ENCODE peak calls at places on chromosomes 11 and 22, in seven cellular contexts. P is pancreas, C is astrocyte of the spinal cord, N is uterus, I is GM06990, Q is HL-60, B is cardiac fibroblast. K is an unnamed sample.

GRCh38 chr11:67280341-67280790 is 8.7 kb upstream of the ANKRD13D start:
- DNase-seq in P (no peak), C (no peak), N (no peak), I (peak; percentile 7), Q (no peak), B (no peak), K (peak; percentile 26)

GRCh38 chr11:75200051-75200450 is 40.5 kb upstream of the TPBGL start:
- DNase-seq in P (no peak), C (no peak), N (no peak), I (no peak), Q (no peak), B (peak; percentile 43), K (no peak)

GRCh38 chr11:15730617-15731385 is 616.1 kb downstream of the INSC start:
- DNase-seq in P (no peak), C (no peak), N (no peak), I (no peak), Q (no peak), B (no peak), K (no peak)

GRCh38 chr11:38305682-38306081 is 1707.6 kb upstream of the RAG2 start:
- DNase-seq in P (no peak), C (peak; percentile 75), N (no peak), I (no peak), Q (no peak), B (peak; percentile 83), K (no peak)

GRCh38 chr22:21013742-21014201 is 1.2 kb upstream of the P2RX6 start:
- DNase-seq in P (no peak), C (no peak), N (no peak), I (no peak), Q (no peak), B (no peak), K (no peak)

GRCh38 chr22:23214398-23214797 is 34.1 kb downstream of the BCR start:
- DNase-seq in P (no peak), C (no peak), N (no peak), I (no peak), Q (no peak), B (no peak), K (peak; percentile 51)

GRCh38 chr22:39367040-39367439 is 17.2 kb downstream of the SYNGR1 start:
- DNase-seq in P (no peak), C (no peak), N (no peak), I (no peak), Q (no peak), B (no peak), K (no peak)

GRCh38 chr11:7572001-7572712 is 58.4 kb downstream of the PPFIBP2 start:
- DNase-seq in P (no peak), C (no peak), N (no peak), I (no peak), Q (no peak), B (no peak), K (no peak)

GRCh38 chr22:19970479-19971275 is 29.1 kb upstream of the TXNRD2 start:
- DNase-seq in P (peak; percentile 38), C (peak; percentile 58), N (peak; percentile 52), I (peak; percentile 80), Q (no peak), B (peak; percentile 72), K (no peak)

GRCh38 chr22:29030618-29031235 is 30.9 kb downstream of the C22orf31 start:
- DNase-seq in P (peak; percentile 91), C (peak; percentile 96), N (peak; percentile 88), I (no peak), Q (no peak), B (peak; percentile 82), K (peak; percentile 94)

GRCh38 chr11:19116315-19116970 is 525 bp upstream of the ZDHHC13 start:
- DNase-seq in P (no peak), C (no peak), N (no peak), I (peak; percentile 37), Q (no peak), B (no peak), K (no peak)

GRCh38 chr11:765025-765801 is 12.1 kb downstream of the GATD1 start:
- DNase-seq in P (no peak), C (peak; percentile 41), N (no peak), I (no peak), Q (peak; percentile 70), B (peak; percentile 59), K (peak; percentile 84)

GRCh38 chr11:18367431-18367830 is 26.9 kb upstream of the LDHA start:
- DNase-seq in P (no peak), C (no peak), N (no peak), I (no peak), Q (no peak), B (peak; percentile 28), K (no peak)

GRCh38 chr11:6611092-6612007 is 666 bp downstream of the TAF10 start:
- DNase-seq in P (peak; percentile 47), C (peak; percentile 19), N (peak; percentile 65), I (peak; percentile 54), Q (no peak), B (peak; percentile 33), K (peak; percentile 91)

GRCh38 chr11:33044281-33044680 is 4.9 kb downstream of the TCP11L1 start:
- DNase-seq in P (no peak), C (peak; percentile 69), N (no peak), I (no peak), Q (no peak), B (no peak), K (no peak)

GRCh38 chr11:8382436-8383053 is 118.9 kb upstream of the LMO1 start:
- DNase-seq in P (no peak), C (peak; percentile 65), N (no peak), I (no peak), Q (no peak), B (peak; percentile 13), K (no peak)

GRCh38 chr22:50256936-50257440 is 4.5 kb downstream of the MAPK12 start:
- DNase-seq in P (no peak), C (no peak), N (no peak), I (no peak), Q (no peak), B (no peak), K (no peak)

GRCh38 chr11:117883063-117883462 is 6.6 kb upstream of the FXYD6 start:
- DNase-seq in P (no peak), C (no peak), N (no peak), I (no peak), Q (no peak), B (no peak), K (no peak)

GRCh38 chr11:68816917-68817419 is 24.7 kb downstream of the CPT1A start:
- DNase-seq in P (no peak), C (no peak), N (no peak), I (no peak), Q (no peak), B (no peak), K (no peak)

GRCh38 chr11:76773921-76774361 is 9.2 kb upstream of the TSKU start:
- DNase-seq in P (no peak), C (no peak), N (peak; percentile 68), I (no peak), Q (no peak), B (no peak), K (no peak)

GRCh38 chr11:86577663-86578636 is 94.5 kb downstream of the ME3 start:
- DNase-seq in P (no peak), C (peak; percentile 95), N (peak; percentile 87), I (no peak), Q (no peak), B (peak; percentile 93), K (peak; percentile 87)

GRCh38 chr22:35712672-35713071 is 5.0 kb upstream of the APOL5 start:
- DNase-seq in P (no peak), C (no peak), N (no peak), I (no peak), Q (no peak), B (no peak), K (no peak)

GRCh38 chr11:102853956-102854355 is 10.5 kb upstream of the MMP3 start:
- DNase-seq in P (no peak), C (no peak), N (no peak), I (no peak), Q (no peak), B (no peak), K (no peak)

GRCh38 chr22:32996702-32997101 is 61.5 kb downstream of the SYN3 start:
- DNase-seq in P (no peak), C (no peak), N (peak; percentile 34), I (no peak), Q (no peak), B (peak; percentile 8), K (peak; percentile 83)

GRCh38 chr11:2512431-2513407 is 67.9 kb downstream of the KCNQ1 start:
- DNase-seq in P (peak; percentile 1), C (no peak), N (peak; percentile 11), I (no peak), Q (no peak), B (no peak), K (peak; percentile 73)

GRCh38 chr22:37176464-37177061 is 11.5 kb downstream of the C1QTNF6 start:
- DNase-seq in P (no peak), C (peak; percentile 57), N (peak; percentile 68), I (no peak), Q (peak; percentile 68), B (peak; percentile 89), K (peak; percentile 86)

GRCh38 chr11:134363592-134363991 is 31.8 kb downstream of the GLB1L2 start:
- DNase-seq in P (no peak), C (no peak), N (no peak), I (no peak), Q (no peak), B (no peak), K (peak; percentile 25)

GRCh38 chr22:46588279-46589140 is 31.7 kb upstream of the GRAMD4 start:
- DNase-seq in P (no peak), C (no peak), N (no peak), I (no peak), Q (no peak), B (no peak), K (peak; percentile 77)
- H3K4me3 ChIP-seq in P (no peak overlapping the region), C (no peak overlapping the region), N (no peak overlapping the region), I (peak overlapping the region; percentile 50), Q (no peak overlapping the region), B (no peak overlapping the region), K (no peak overlapping the region)

DNA sequence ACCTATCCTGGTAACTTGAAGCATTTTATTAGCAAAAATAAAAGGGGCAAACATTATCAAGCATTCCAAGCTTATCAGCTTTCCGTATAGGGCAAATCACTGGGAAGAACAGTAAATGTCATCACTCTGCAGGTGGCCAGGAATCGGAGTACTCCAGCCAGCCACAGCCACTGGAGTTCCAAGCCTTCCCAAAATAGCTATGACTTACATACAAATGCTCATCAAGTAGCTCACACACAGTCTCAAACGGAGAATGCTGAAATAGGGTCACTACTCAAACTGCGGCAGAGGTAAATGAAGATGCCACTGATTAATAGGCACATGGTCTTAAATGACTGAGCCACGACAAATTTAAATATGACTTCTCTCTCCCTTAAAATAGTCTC is 2.1 kb downstream of the USP28 start:
- DNase-seq in P (no peak), C (peak; percentile 46), N (no peak), I (no peak), Q (no peak), B (peak; percentile 19), K (no peak)
- H3K4me3 ChIP-seq in P (no peak overlapping the region), C (no peak overlapping the region), N (no peak overlapping the region), I (no peak overlapping the region), Q (no peak overlapping the region), B (no peak overlapping the region), K (no peak overlapping the region)

DNA sequence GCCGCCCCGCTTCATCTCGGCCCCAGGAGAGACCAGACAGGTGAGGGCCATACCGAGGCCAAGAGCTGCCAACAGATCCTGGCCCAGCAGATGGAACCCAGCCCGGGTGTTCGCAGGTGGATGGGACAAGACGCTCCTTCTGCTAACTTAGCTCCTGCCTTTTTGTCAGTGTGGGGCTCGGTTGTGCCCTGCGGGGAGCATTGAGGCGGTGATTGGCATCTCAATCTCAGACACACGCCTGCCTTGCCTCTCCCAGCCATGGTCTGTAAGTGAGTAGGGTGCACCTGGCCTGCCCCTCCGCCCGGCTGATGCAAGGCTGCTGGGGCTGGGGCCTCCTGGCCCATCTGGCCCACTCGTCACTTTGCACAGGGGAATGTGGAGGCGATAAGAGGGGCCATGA is 350.1 kb downstream of the TBC1D22A start:
- DNase-seq in P (no peak), C (no peak), N (no peak), I (no peak), Q (no peak), B (no peak), K (no peak)
- H3K4me3 ChIP-seq in P (no peak overlapping the region), C (no peak overlapping the region), N (no peak overlapping the region), I (no peak overlapping the region), Q (no peak overlapping the region), B (no peak overlapping the region), K (no peak overlapping the region)

GRCh38 chr11:81432333-81432732 is 1301.3 kb downstream of the FAM181B start:
- DNase-seq in P (no peak), C (no peak), N (no peak), I (no peak), Q (no peak), B (no peak), K (no peak)
- H3K4me3 ChIP-seq in P (no peak overlapping the region), C (no peak overlapping the region), N (no peak overlapping the region), I (no peak overlapping the region), Q (no peak overlapping the region), B (no peak overlapping the region), K (no peak overlapping the region)